ENCODE peak calls at places on chromosomes 5 and 9, in four cellular contexts. B is K562, K is HepG2, H is H1. O is an unnamed sample.

GRCh38 chr5:146006470-146006869 is 70.1 kb downstream of the SH3RF2 start:
- DNase-seq in H (no peak), B (no peak), K (no peak), O (no peak)

GRCh38 chr5:158967566-158967965 is 132.2 kb downstream of the EBF1 start:
- DNase-seq in B (no peak), K (no peak), H (no peak), O (no peak)

GRCh38 chr5:95853490-95853889 is 31.0 kb upstream of the GLRX start:
- DNase-seq in K (no peak), B (no peak), H (no peak), O (no peak)

GRCh38 chr5:143495124-143495523 is 91.6 kb upstream of the NR3C1 start:
- DNase-seq in H (no peak), K (peak), B (no peak), O (no peak)

GRCh38 chr9:124180557-124180956 is 77.2 kb upstream of the NEK6 start:
- DNase-seq in H (no peak), B (no peak), K (no peak), O (no peak)

GRCh38 chr5:179827684-179828083 is 7.0 kb downstream of the SQSTM1 start:
- DNase-seq in B (no peak), H (no peak), K (no peak), O (no peak)

GRCh38 chr5:154366353-154366752 is 79.4 kb upstream of the SAP30L start:
- DNase-seq in H (no peak), B (no peak), K (peak), O (no peak)

GRCh38 chr5:149829954-149830353 is 99.8 kb downstream of the PPARGC1B start:
- DNase-seq in H (no peak), B (peak), K (no peak), O (no peak)

GRCh38 chr9:95635986-95636600 is 119.3 kb upstream of the PTCH1 start:
- DNase-seq in B (no peak), H (no peak), K (no peak), O (no peak)

GRCh38 chr5:10254686-10255085 is 4.6 kb downstream of the CCT5 start:
- DNase-seq in K (no peak), H (no peak), B (no peak), O (no peak)

GRCh38 chr5:143094087-143094511 is 309.4 kb downstream of the NR3C1 start:
- DNase-seq in B (no peak), H (no peak), K (no peak), O (no peak)

GRCh38 chr5:56432326-56432725 is 199.2 kb upstream of the ANKRD55 start:
- DNase-seq in B (no peak), H (no peak), K (no peak), O (no peak)

GRCh38 chr5:88269222-88269771 is 652 bp upstream of the TMEM161B start:
- DNase-seq in K (peak), B (peak), H (no peak), O (peak)

GRCh38 chr9:14106699-14107098 is 207.2 kb downstream of the NFIB start:
- DNase-seq in H (no peak), B (no peak), K (no peak), O (no peak)

GRCh38 chr9:37611014-37611413 is 18.6 kb upstream of the TOMM5 start:
- DNase-seq in K (no peak), H (no peak), B (no peak), O (no peak)

GRCh38 chr9:8292657-8293056 is 493.1 kb upstream of the DMAC1 start:
- DNase-seq in H (no peak), K (no peak), B (no peak), O (no peak)

GRCh38 chr5:100904259-100904822 is 1.3 kb upstream of the ST8SIA4 start:
- DNase-seq in B (peak), H (no peak), K (no peak), O (no peak)
- TF ChIP-seq EZH2 in B (no peak), H (no peak), K (no peak), O (no peak)

GRCh38 chr9:108269421-108269820 is 586.4 kb downstream of the ACTL7B start:
- DNase-seq in B (no peak), H (no peak), K (no peak), O (no peak)

GRCh38 chr9:108271646-108272349 is 584.0 kb downstream of the ACTL7B start:
- DNase-seq in K (peak), B (no peak), H (no peak), O (no peak)

GRCh38 chr9:108272350-108272899 is 583.4 kb downstream of the ACTL7B start:
- DNase-seq in B (peak), H (no peak), K (peak), O (no peak)

GRCh38 chr9:108271236-108271635 is 584.5 kb downstream of the ACTL7B start:
- DNase-seq in B (no peak), K (no peak), H (no peak), O (no peak)

DNA sequence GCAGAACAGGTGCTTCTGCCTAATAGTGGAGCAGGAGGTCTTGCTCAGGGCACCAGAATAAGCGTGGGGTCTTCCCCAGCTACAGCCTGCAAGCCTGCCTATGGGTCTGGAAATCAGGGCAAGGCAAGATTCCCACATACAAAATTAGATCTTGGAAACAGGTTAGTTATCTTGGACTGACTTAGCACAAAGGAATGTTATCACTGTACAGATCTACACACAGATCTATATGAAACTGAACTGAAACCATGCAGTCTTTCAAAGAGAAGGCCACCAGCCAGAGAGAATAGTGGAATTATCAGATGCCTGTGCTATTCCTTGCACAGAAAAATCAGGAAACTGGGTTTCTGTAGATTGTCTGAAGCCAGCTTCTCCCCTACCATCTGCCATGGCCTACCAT is 585.7 kb downstream of the ACTL7B start:
- DNase-seq in H (no peak), B (no peak), K (no peak), O (no peak)
- TF ChIP-seq KDM1A in H (no peak), B (no peak), K (no peak), O (no peak)

GRCh38 chr5:33937017-33937699 is 972 bp downstream of the RXFP3 start:
- DNase-seq in B (peak), K (no peak), H (no peak), O (no peak)

GRCh38 chr5:33936004-33936380 is 194 bp upstream of the RXFP3 start:
- DNase-seq in H (no peak), B (peak), K (no peak), O (no peak)

GRCh38 chr5:33937700-33938506 is 1.7 kb downstream of the RXFP3 start:
- DNase-seq in B (no peak), H (no peak), K (no peak), O (no peak)

GRCh38 chr5:33938507-33938796 is 2.3 kb downstream of the RXFP3 start:
- DNase-seq in H (no peak), B (no peak), K (no peak), O (no peak)

DNA sequence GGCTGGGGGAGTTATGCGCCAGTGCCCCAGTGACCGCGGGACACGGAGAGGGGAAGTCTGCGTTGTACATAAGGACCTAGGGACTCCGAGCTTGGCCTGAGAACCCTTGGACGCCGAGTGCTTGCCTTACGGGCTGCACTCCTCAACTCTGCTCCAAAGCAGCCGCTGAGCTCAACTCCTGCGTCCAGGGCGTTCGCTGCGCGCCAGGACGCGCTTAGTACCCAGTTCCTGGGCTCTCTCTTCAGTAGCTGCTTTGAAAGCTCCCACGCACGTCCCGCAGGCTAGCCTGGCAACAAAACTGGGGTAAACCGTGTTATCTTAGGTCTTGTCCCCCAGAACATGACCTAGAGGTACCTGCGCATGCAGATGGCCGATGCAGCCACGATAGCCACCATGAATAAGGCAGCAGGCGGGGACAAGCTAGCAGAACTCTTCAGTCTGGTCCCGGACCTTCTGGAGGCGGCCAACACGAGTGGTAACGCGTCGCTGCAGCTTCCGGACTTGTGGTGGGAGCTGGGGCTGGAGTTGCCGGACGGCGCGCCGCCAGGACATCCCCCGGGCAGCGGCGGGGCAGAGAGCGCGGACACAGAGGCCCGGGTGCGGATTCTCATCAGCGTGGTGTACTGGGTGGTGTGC is at the start of gene RXFP3:
- DNase-seq in H (no peak), B (no peak), K (no peak), O (no peak)
- TF ChIP-seq EZH2 in H (no peak), B (no peak), K (no peak), O (no peak)

GRCh38 chr5:1737790-1738405 is 61.7 kb downstream of the MRPL36 start:
- DNase-seq in K (peak), B (peak), H (no peak), O (peak)
- TF ChIP-seq KDM1A in K (no peak), B (no peak), H (no peak), O (no peak)

GRCh38 chr5:114362197-114362976 is 517 bp downstream of the KCNN2 start:
- DNase-seq in B (no peak), H (no peak), K (no peak), O (no peak)
- TF ChIP-seq EZH2 in B (no peak), H (no peak), K (no peak), O (no peak)

GRCh38 chr5:160175438-160176218 is 53.7 kb upstream of the FABP6 start:
- DNase-seq in H (no peak), K (no peak), B (no peak), O (no peak)
- TF ChIP-seq KDM1A in H (no peak), K (no peak), B (no peak), O (no peak)

GRCh38 chr5:41510176-41510831 is at the start of gene PLCXD3:
- DNase-seq in B (no peak), H (no peak), K (no peak), O (no peak)
- TF ChIP-seq EZH2 in B (no peak), H (peak), K (no peak), O (no peak)

GRCh38 chr5:134059758-134060495 is 54.6 kb upstream of the TCF7 start:
- DNase-seq in K (no peak), H (no peak), B (no peak), O (no peak)

GRCh38 chr5:134063421-134063820 is 51.1 kb upstream of the TCF7 start:
- DNase-seq in H (no peak), K (no peak), B (no peak), O (no peak)
- TF ChIP-seq KDM1A in H (no peak), K (no peak), B (no peak), O (no peak)

DNA sequence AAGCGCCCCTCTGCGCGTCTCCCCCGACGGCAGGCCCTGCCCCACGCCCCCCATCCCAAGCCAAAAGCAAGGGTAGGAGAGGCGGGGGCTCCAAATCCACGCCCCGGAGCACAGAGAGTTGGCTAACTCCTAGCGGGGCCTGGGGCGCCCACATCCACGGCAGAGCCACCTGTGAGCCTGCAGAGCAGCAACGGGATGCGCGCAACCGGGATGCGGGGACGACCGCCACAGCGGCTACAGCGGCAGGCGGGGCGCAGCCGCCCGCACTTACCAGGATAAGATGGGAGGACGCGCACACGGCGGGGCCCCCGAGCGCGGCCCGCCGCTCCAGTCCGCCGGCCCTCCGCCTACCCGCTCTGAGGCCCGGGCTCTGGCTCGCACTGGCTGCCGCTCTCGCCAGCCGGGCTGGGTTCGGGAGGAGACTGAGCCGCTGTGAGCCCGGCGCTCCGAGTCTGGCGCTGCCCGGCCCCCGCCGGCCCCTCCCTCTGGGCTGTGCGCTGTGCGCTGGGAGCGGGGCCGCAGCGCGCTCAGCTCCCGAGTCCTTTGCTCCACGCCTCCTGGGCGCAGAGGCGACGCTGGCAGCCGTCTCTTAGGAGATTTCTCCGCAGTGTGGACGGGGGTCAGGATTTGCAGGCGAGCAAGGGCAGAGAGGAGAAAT is at the start of gene SLC24A2:
- DNase-seq in H (no peak), B (no peak), K (no peak), O (no peak)
- TF ChIP-seq EZH2 in H (no peak), B (no peak), K (no peak), O (no peak)

O was measured in GM12878.